ENCODE peak calls at places on chromosomes 2 and 18, in four cellular contexts. One of them, this sample, is unnamed.
A peak's percentile ranks its signal among the peaks of the same experiment; 100 is the strongest.

GRCh38 chr2:223959688-223960087 is 2.4 kb downstream of the MRPL44 start:
- DNase-seq in CD8-positive, alpha-beta T cell: no peak
- DNase-seq in activated CD8-positive, alpha-beta T cell treated with anti-CD3 and anti-CD28 coated beads for 36 hours: no peak
- DNase-seq in ovary: no peak
- DNase-seq in this sample: no peak

GRCh38 chr18:76850112-76850511 is 27.8 kb downstream of the ZNF236 start:
- DNase-seq in ovary: no peak
- DNase-seq in CD8-positive, alpha-beta T cell: no peak
- DNase-seq in activated CD8-positive, alpha-beta T cell treated with anti-CD3 and anti-CD28 coated beads for 36 hours: no peak
- DNase-seq in this sample: no peak

GRCh38 chr18:22314001-22314400 is 103.7 kb downstream of the CTAGE1 start:
- DNase-seq in ovary: no peak
- DNase-seq in CD8-positive, alpha-beta T cell: no peak
- DNase-seq in activated CD8-positive, alpha-beta T cell treated with anti-CD3 and anti-CD28 coated beads for 36 hours: no peak
- DNase-seq in this sample: no peak

GRCh38 chr2:120597595-120598193 is 138.0 kb upstream of the GLI2 start:
- DNase-seq in activated CD8-positive, alpha-beta T cell treated with anti-CD3 and anti-CD28 coated beads for 36 hours: no peak
- DNase-seq in ovary: no peak
- DNase-seq in CD8-positive, alpha-beta T cell: no peak
- DNase-seq in this sample: no peak

GRCh38 chr18:2882201-2882600 is 35.4 kb downstream of the EMILIN2 start:
- DNase-seq in ovary: no peak
- DNase-seq in activated CD8-positive, alpha-beta T cell treated with anti-CD3 and anti-CD28 coated beads for 36 hours: no peak
- DNase-seq in CD8-positive, alpha-beta T cell: no peak
- DNase-seq in this sample: no peak

GRCh38 chr18:41466436-41467160 is 488.4 kb upstream of the PIK3C3 start:
- DNase-seq in ovary: no peak
- DNase-seq in activated CD8-positive, alpha-beta T cell treated with anti-CD3 and anti-CD28 coated beads for 36 hours: no peak
- DNase-seq in CD8-positive, alpha-beta T cell: no peak
- DNase-seq in this sample: no peak

GRCh38 chr2:211049321-211050018 is 493.1 kb downstream of the CPS1 start:
- DNase-seq in activated CD8-positive, alpha-beta T cell treated with anti-CD3 and anti-CD28 coated beads for 36 hours: no peak
- DNase-seq in ovary: no peak
- DNase-seq in CD8-positive, alpha-beta T cell: no peak
- DNase-seq in this sample: no peak

GRCh38 chr2:36568533-36569246 is 29.3 kb downstream of the FEZ2 start:
- DNase-seq in CD8-positive, alpha-beta T cell: no peak
- DNase-seq in ovary: no peak
- DNase-seq in activated CD8-positive, alpha-beta T cell treated with anti-CD3 and anti-CD28 coated beads for 36 hours: no peak
- DNase-seq in this sample: no peak

GRCh38 chr2:196592912-196593881 is 46.3 kb upstream of the CCDC150 start:
- DNase-seq in activated CD8-positive, alpha-beta T cell treated with anti-CD3 and anti-CD28 coated beads for 36 hours: peak; percentile 27
- DNase-seq in CD8-positive, alpha-beta T cell: no peak
- DNase-seq in ovary: peak; percentile 36
- DNase-seq in this sample: peak; percentile 85

GRCh38 chr2:120398051-120398960 is 52.4 kb downstream of the INHBB start:
- DNase-seq in ovary: no peak
- DNase-seq in CD8-positive, alpha-beta T cell: no peak
- DNase-seq in activated CD8-positive, alpha-beta T cell treated with anti-CD3 and anti-CD28 coated beads for 36 hours: no peak
- DNase-seq in this sample: no peak

GRCh38 chr2:161913865-161914264 is 160.2 kb downstream of the DPP4 start:
- DNase-seq in ovary: no peak
- DNase-seq in activated CD8-positive, alpha-beta T cell treated with anti-CD3 and anti-CD28 coated beads for 36 hours: no peak
- DNase-seq in CD8-positive, alpha-beta T cell: no peak
- DNase-seq in this sample: no peak

GRCh38 chr2:32231959-32232358 is 32.7 kb downstream of the NLRC4 start:
- DNase-seq in activated CD8-positive, alpha-beta T cell treated with anti-CD3 and anti-CD28 coated beads for 36 hours: no peak
- DNase-seq in CD8-positive, alpha-beta T cell: no peak
- DNase-seq in ovary: no peak
- DNase-seq in this sample: no peak
- TF ChIP-seq CTCF in activated CD8-positive, alpha-beta T cell treated with anti-CD3 and anti-CD28 coated beads for 36 hours: no peak
- TF ChIP-seq CTCF in CD8-positive, alpha-beta T cell: no peak
- TF ChIP-seq CTCF in ovary: no peak
- TF ChIP-seq CTCF in this sample: no peak

GRCh38 chr18:49446481-49446880 is 14.0 kb downstream of the DYM start:
- DNase-seq in ovary: no peak
- DNase-seq in CD8-positive, alpha-beta T cell: no peak
- DNase-seq in activated CD8-positive, alpha-beta T cell treated with anti-CD3 and anti-CD28 coated beads for 36 hours: no peak
- DNase-seq in this sample: no peak

GRCh38 chr18:49443837-49444236 is 16.6 kb downstream of the DYM start:
- DNase-seq in CD8-positive, alpha-beta T cell: no peak
- DNase-seq in activated CD8-positive, alpha-beta T cell treated with anti-CD3 and anti-CD28 coated beads for 36 hours: no peak
- DNase-seq in ovary: no peak
- DNase-seq in this sample: no peak

GRCh38 chr18:49444599-49444998 is 15.8 kb downstream of the DYM start:
- DNase-seq in ovary: no peak
- DNase-seq in activated CD8-positive, alpha-beta T cell treated with anti-CD3 and anti-CD28 coated beads for 36 hours: no peak
- DNase-seq in CD8-positive, alpha-beta T cell: no peak
- DNase-seq in this sample: no peak

GRCh38 chr18:49441338-49441938 is 19.0 kb downstream of the DYM start:
- DNase-seq in ovary: no peak
- DNase-seq in CD8-positive, alpha-beta T cell: no peak
- DNase-seq in activated CD8-positive, alpha-beta T cell treated with anti-CD3 and anti-CD28 coated beads for 36 hours: no peak
- DNase-seq in this sample: no peak
- TF ChIP-seq CTCF in ovary: no peak
- TF ChIP-seq CTCF in CD8-positive, alpha-beta T cell: no peak
- TF ChIP-seq CTCF in activated CD8-positive, alpha-beta T cell treated with anti-CD3 and anti-CD28 coated beads for 36 hours: no peak
- TF ChIP-seq CTCF in this sample: no peak

DNA sequence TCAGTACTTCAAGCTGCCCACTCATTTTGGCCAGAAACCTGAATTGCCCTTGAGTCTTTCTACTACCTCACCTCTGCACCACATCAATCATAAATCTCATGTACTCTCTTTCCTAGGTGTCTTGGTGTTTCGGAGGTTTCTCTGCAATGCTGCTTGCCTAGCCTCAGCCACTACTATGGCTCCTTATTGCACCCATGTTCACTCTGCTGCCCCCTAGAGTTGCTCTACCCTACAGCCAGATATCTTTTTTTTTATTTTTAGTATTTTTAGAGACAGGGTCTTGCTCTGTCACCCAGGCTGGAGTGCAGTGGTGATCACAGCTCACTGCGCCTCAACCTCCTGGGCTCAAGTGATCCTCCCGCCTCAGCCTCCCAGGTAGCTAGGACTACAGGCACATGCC is 413.0 kb downstream of the PTPRM start:
- DNase-seq in activated CD8-positive, alpha-beta T cell treated with anti-CD3 and anti-CD28 coated beads for 36 hours: peak; percentile 2
- DNase-seq in CD8-positive, alpha-beta T cell: no peak
- DNase-seq in ovary: no peak
- DNase-seq in this sample: no peak
- TF ChIP-seq CTCF in activated CD8-positive, alpha-beta T cell treated with anti-CD3 and anti-CD28 coated beads for 36 hours: no peak
- TF ChIP-seq CTCF in CD8-positive, alpha-beta T cell: no peak
- TF ChIP-seq CTCF in ovary: no peak
- TF ChIP-seq CTCF in this sample: no peak

GRCh38 chr18:70961933-70962332 is 673.1 kb downstream of the SOCS6 start:
- DNase-seq in ovary: no peak
- DNase-seq in activated CD8-positive, alpha-beta T cell treated with anti-CD3 and anti-CD28 coated beads for 36 hours: no peak
- DNase-seq in CD8-positive, alpha-beta T cell: no peak
- DNase-seq in this sample: no peak
- TF ChIP-seq CTCF in ovary: no peak
- TF ChIP-seq CTCF in activated CD8-positive, alpha-beta T cell treated with anti-CD3 and anti-CD28 coated beads for 36 hours: no peak
- TF ChIP-seq CTCF in CD8-positive, alpha-beta T cell: no peak
- TF ChIP-seq CTCF in this sample: no peak

GRCh38 chr2:26178746-26179436 is 6.0 kb downstream of the GAREM2 start:
- DNase-seq in activated CD8-positive, alpha-beta T cell treated with anti-CD3 and anti-CD28 coated beads for 36 hours: no peak
- DNase-seq in ovary: peak; percentile 61
- DNase-seq in CD8-positive, alpha-beta T cell: no peak
- DNase-seq in this sample: no peak
- TF ChIP-seq CTCF in activated CD8-positive, alpha-beta T cell treated with anti-CD3 and anti-CD28 coated beads for 36 hours: no peak
- TF ChIP-seq CTCF in ovary: no peak
- TF ChIP-seq CTCF in CD8-positive, alpha-beta T cell: no peak
- TF ChIP-seq CTCF in this sample: peak; percentile 9

GRCh38 chr2:133532919-133533318 is 35.3 kb downstream of the NCKAP5 start:
- DNase-seq in CD8-positive, alpha-beta T cell: no peak
- DNase-seq in activated CD8-positive, alpha-beta T cell treated with anti-CD3 and anti-CD28 coated beads for 36 hours: no peak
- DNase-seq in ovary: no peak
- DNase-seq in this sample: no peak
- TF ChIP-seq CTCF in CD8-positive, alpha-beta T cell: no peak
- TF ChIP-seq CTCF in activated CD8-positive, alpha-beta T cell treated with anti-CD3 and anti-CD28 coated beads for 36 hours: no peak
- TF ChIP-seq CTCF in ovary: no peak
- TF ChIP-seq CTCF in this sample: no peak

GRCh38 chr2:86020984-86021383 is 84.7 kb downstream of the POLR1A start:
- DNase-seq in ovary: peak; percentile 46
- DNase-seq in CD8-positive, alpha-beta T cell: no peak
- DNase-seq in activated CD8-positive, alpha-beta T cell treated with anti-CD3 and anti-CD28 coated beads for 36 hours: no peak
- DNase-seq in this sample: no peak

GRCh38 chr2:86022661-86023365 is 82.9 kb downstream of the POLR1A start:
- DNase-seq in ovary: no peak
- DNase-seq in CD8-positive, alpha-beta T cell: no peak
- DNase-seq in activated CD8-positive, alpha-beta T cell treated with anti-CD3 and anti-CD28 coated beads for 36 hours: peak; percentile 41
- DNase-seq in this sample: no peak

GRCh38 chr2:86019121-86019520 is 86.6 kb downstream of the POLR1A start:
- DNase-seq in CD8-positive, alpha-beta T cell: no peak
- DNase-seq in activated CD8-positive, alpha-beta T cell treated with anti-CD3 and anti-CD28 coated beads for 36 hours: no peak
- DNase-seq in ovary: no peak
- DNase-seq in this sample: no peak

GRCh38 chr2:86023366-86023712 is 82.3 kb downstream of the POLR1A start:
- DNase-seq in CD8-positive, alpha-beta T cell: no peak
- DNase-seq in activated CD8-positive, alpha-beta T cell treated with anti-CD3 and anti-CD28 coated beads for 36 hours: no peak
- DNase-seq in ovary: no peak
- DNase-seq in this sample: no peak

GRCh38 chr2:86021396-86022378 is 84.0 kb downstream of the POLR1A start:
- DNase-seq in CD8-positive, alpha-beta T cell: no peak
- DNase-seq in ovary: peak; percentile 33
- DNase-seq in activated CD8-positive, alpha-beta T cell treated with anti-CD3 and anti-CD28 coated beads for 36 hours: no peak
- DNase-seq in this sample: no peak
- TF ChIP-seq CTCF in CD8-positive, alpha-beta T cell: no peak
- TF ChIP-seq CTCF in ovary: no peak
- TF ChIP-seq CTCF in activated CD8-positive, alpha-beta T cell treated with anti-CD3 and anti-CD28 coated beads for 36 hours: no peak
- TF ChIP-seq CTCF in this sample: no peak

GRCh38 chr2:134660619-134661403 is 58.0 kb downstream of the TMEM163 start:
- DNase-seq in activated CD8-positive, alpha-beta T cell treated with anti-CD3 and anti-CD28 coated beads for 36 hours: no peak
- DNase-seq in ovary: no peak
- DNase-seq in CD8-positive, alpha-beta T cell: no peak
- DNase-seq in this sample: no peak

GRCh38 chr2:134659724-134660123 is 59.1 kb downstream of the TMEM163 start:
- DNase-seq in activated CD8-positive, alpha-beta T cell treated with anti-CD3 and anti-CD28 coated beads for 36 hours: no peak
- DNase-seq in ovary: no peak
- DNase-seq in CD8-positive, alpha-beta T cell: no peak
- DNase-seq in this sample: no peak

GRCh38 chr2:134663451-134663850 is 55.3 kb downstream of the TMEM163 start:
- DNase-seq in activated CD8-positive, alpha-beta T cell treated with anti-CD3 and anti-CD28 coated beads for 36 hours: no peak
- DNase-seq in CD8-positive, alpha-beta T cell: no peak
- DNase-seq in ovary: no peak
- DNase-seq in this sample: no peak

GRCh38 chr2:134662751-134663150 is 56.0 kb downstream of the TMEM163 start:
- DNase-seq in activated CD8-positive, alpha-beta T cell treated with anti-CD3 and anti-CD28 coated beads for 36 hours: no peak
- DNase-seq in CD8-positive, alpha-beta T cell: no peak
- DNase-seq in ovary: no peak
- DNase-seq in this sample: no peak

GRCh38 chr2:134657650-134658250 is 61.0 kb downstream of the TMEM163 start:
- DNase-seq in CD8-positive, alpha-beta T cell: no peak
- DNase-seq in activated CD8-positive, alpha-beta T cell treated with anti-CD3 and anti-CD28 coated beads for 36 hours: peak; percentile 45
- DNase-seq in ovary: no peak
- DNase-seq in this sample: no peak
- TF ChIP-seq CTCF in CD8-positive, alpha-beta T cell: peak; percentile 25
- TF ChIP-seq CTCF in activated CD8-positive, alpha-beta T cell treated with anti-CD3 and anti-CD28 coated beads for 36 hours: peak; percentile 52
- TF ChIP-seq CTCF in ovary: no peak
- TF ChIP-seq CTCF in this sample: no peak

GRCh38 chr2:237435844-237436590 is 22.1 kb upstream of the COL6A3 start:
- DNase-seq in activated CD8-positive, alpha-beta T cell treated with anti-CD3 and anti-CD28 coated beads for 36 hours: no peak
- DNase-seq in ovary: peak; percentile 59
- DNase-seq in CD8-positive, alpha-beta T cell: no peak
- DNase-seq in this sample: no peak
- TF ChIP-seq CTCF in activated CD8-positive, alpha-beta T cell treated with anti-CD3 and anti-CD28 coated beads for 36 hours: no peak
- TF ChIP-seq CTCF in ovary: no peak
- TF ChIP-seq CTCF in CD8-positive, alpha-beta T cell: no peak
- TF ChIP-seq CTCF in this sample: no peak

This sample was measured in GM13976.